ENCODE peak calls at places on chromosomes 3 and 15, in four cellular contexts. W is OCI-LY7, L is HFF-Myc, M is hepatocyte. Z is an unnamed sample.

GRCh38 chr3:55782351-55782750 is 295.2 kb upstream of the WNT5A start:
- DNase-seq in W (no peak), M (no peak), L (no peak), Z (no peak)

GRCh38 chr15:74630284-74631086 is 14.8 kb downstream of the CLK3 start:
- DNase-seq in M (no peak), L (no peak), W (peak), Z (no peak)

GRCh38 chr3:78642471-78642870 is 1125.3 kb downstream of the ROBO1 start:
- DNase-seq in L (no peak), W (no peak), M (no peak), Z (no peak)

GRCh38 chr3:123947482-123947881 is 13.5 kb downstream of the CCDC14 start:
- DNase-seq in M (no peak), L (no peak), W (no peak), Z (no peak)

GRCh38 chr3:133574260-133574881 is 885 bp downstream of the CDV3 start:
- DNase-seq in M (peak), W (peak), L (no peak), Z (peak)

GRCh38 chr15:99511865-99512632 is 53.7 kb upstream of the MEF2A start:
- DNase-seq in W (peak), L (no peak), M (no peak), Z (no peak)

GRCh38 chr3:11236588-11237461 is 35.4 kb upstream of the ATG7 start:
- DNase-seq in W (peak), L (peak), M (peak), Z (peak)

GRCh38 chr15:66679043-66679656 is 22.9 kb upstream of the SMAD6 start:
- DNase-seq in W (no peak), M (no peak), L (no peak), Z (no peak)

GRCh38 chr15:97189152-97189551 is 771.4 kb upstream of the ARRDC4 start:
- DNase-seq in W (no peak), M (no peak), L (no peak), Z (no peak)

GRCh38 chr15:31887246-31887645 is 143.1 kb upstream of the CHRNA7 start:
- DNase-seq in W (no peak), L (no peak), M (no peak), Z (peak)

GRCh38 chr3:4981160-4981687 is 2.0 kb downstream of the BHLHE40 start:
- DNase-seq in M (no peak), W (no peak), L (no peak), Z (no peak)

GRCh38 chr3:16511561-16512434 is 1.7 kb downstream of the RFTN1 start:
- DNase-seq in L (no peak), W (peak), M (no peak), Z (peak)

GRCh38 chr3:56783644-56784451 is 17.9 kb downstream of the ARHGEF3 start:
- DNase-seq in L (peak), M (peak), W (peak), Z (peak)

GRCh38 chr3:25840099-25840498 is 50.2 kb downstream of the OXSM start:
- DNase-seq in L (no peak), M (no peak), W (no peak), Z (no peak)

GRCh38 chr15:81642451-81642990 is 268.5 kb upstream of the TMC3 start:
- DNase-seq in M (peak), L (peak), W (no peak), Z (no peak)

GRCh38 chr3:114626751-114627150 is 332.9 kb downstream of the TIGIT start:
- DNase-seq in L (no peak), M (no peak), W (no peak), Z (no peak)

GRCh38 chr3:50371133-50371670 is 11.9 kb upstream of the TMEM115 start:
- DNase-seq in M (no peak), L (no peak), W (no peak), Z (no peak)

GRCh38 chr15:41944313-41944940 is 27.9 kb downstream of the EHD4 start:
- DNase-seq in W (no peak), L (peak), M (peak), Z (no peak)

GRCh38 chr15:23854535-23855252 is 167.6 kb upstream of the NDN start:
- DNase-seq in L (no peak), W (no peak), M (no peak), Z (no peak)

GRCh38 chr3:127541320-127541719 is 49.2 kb downstream of the TPRA1 start:
- DNase-seq in L (no peak), M (no peak), W (no peak), Z (no peak)

GRCh38 chr3:52191663-52192062 is 6.3 kb upstream of the ALAS1 start:
- DNase-seq in W (no peak), L (no peak), M (no peak), Z (no peak)

GRCh38 chr3:172052405-172052804 is 13.0 kb downstream of the FNDC3B start:
- DNase-seq in L (no peak), W (no peak), M (no peak), Z (no peak)
- TF ChIP-seq CTCF in L (no peak), W (no peak), M (no peak), Z (no peak)

GRCh38 chr3:145767909-145768308 is 393.1 kb downstream of the PLOD2 start:
- DNase-seq in M (no peak), W (peak), L (no peak), Z (no peak)
- TF ChIP-seq CTCF in M (peak), W (peak), L (no peak), Z (no peak)

DNA sequence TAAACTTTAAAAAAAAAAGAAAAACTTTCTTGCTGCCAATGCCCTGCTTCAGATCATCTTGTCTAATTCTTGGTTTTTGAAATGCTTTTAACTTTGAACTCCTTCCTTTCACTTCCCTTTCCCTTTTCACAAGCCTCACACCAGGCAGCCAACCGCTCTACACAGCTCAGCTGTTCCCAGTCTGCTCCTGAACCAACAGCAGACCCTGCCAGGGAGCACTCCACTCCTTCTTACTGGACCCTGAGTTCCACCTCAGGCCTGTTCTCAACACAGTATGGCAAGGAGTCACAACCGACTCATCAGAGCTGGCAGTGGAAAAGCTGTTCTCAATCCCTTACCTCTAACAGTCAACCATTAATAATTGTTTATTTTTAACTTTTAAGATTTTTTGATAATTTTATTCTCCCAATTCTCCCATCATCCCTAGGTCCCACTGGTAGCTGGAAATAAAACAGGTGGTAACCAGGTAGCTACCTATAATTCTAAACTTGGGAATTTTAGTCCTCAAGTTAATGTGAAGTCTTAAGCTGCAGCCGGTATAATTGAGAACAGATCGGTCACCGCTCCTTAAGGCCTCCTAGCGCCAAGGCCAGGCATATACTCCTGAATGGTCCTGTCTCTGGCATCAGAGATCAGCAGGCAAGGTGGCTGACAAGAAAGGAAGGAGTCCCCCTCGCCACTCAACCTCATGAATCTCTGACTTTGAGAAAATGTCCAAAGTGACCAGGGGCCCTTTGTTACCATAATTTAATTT is 43.9 kb downstream of the BOC start:
- DNase-seq in M (no peak), L (no peak), W (peak), Z (no peak)
- TF ChIP-seq CTCF in M (peak), L (peak), W (no peak), Z (no peak)

GRCh38 chr3:194640829-194641228 is 7.6 kb upstream of the TMEM44 start:
- DNase-seq in M (no peak), L (no peak), W (peak), Z (peak)
- TF ChIP-seq CTCF in M (no peak), L (peak), W (peak), Z (peak)

GRCh38 chr3:159818399-159818798 is 170.2 kb upstream of the IL12A start:
- DNase-seq in W (no peak), L (no peak), M (no peak), Z (no peak)
- TF ChIP-seq CTCF in W (no peak), L (no peak), M (no peak), Z (no peak)

DNA sequence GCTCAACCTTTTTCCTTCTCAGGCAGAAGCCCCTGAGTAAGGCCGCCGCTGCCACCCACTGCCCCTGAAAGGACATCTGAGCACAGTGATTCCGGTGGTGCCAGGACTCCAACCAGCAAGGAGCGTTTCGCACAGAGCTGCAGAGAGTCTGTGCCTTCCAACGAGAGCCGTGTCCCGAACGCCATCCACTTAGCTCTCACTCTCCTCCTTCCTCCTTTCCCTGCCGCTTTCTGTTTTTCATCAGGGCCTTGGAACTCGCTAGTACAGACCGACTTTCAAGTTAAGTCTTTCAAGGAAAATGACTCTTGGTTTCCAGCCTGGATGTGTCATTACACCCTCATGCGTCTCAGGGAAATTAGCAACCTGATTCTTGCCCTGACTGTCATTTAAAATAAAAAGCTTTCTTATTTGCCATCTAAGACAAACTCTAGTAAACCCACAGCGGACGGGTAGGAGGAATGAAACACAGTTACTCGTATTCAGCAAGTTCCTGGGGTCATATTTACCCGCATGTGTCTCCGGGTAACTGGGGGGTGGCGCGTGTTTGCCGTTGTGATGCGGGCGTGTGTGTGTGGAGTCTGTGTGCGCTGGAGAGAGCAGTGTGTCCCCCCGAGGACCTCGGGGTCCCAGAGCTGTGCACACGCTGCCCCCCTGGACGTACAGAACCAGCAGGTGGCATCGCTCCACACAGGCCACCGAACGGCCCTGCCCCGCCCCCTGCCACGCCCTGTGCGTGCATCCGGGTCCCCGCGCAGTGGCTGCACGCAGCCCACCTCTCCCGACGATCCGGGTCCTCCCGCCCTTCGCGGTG is 30.4 kb upstream of the ALDH1A3 start:
- DNase-seq in L (no peak), W (peak), M (no peak), Z (peak)
- TF ChIP-seq CTCF in L (peak), W (peak), M (no peak), Z (no peak)